ENCODE peak calls at places on chromosomes 13 and 19, in nine cellular contexts. One of them, this sample, is unnamed.

GRCh38 chr13:86585826-86586225 is 786.6 kb upstream of the SLITRK6 start:
- DNase-seq in body of pancreas: peak; percentile 64
- DNase-seq in lower leg skin: no peak
- DNase-seq in tibial nerve: no peak
- DNase-seq in A549: no peak
- DNase-seq in transverse colon: peak; percentile 26
- DNase-seq in ovary: no peak
- DNase-seq in GM12892: no peak
- DNase-seq in adrenal gland: peak; percentile 71
- DNase-seq in this sample: no peak

GRCh38 chr13:46340631-46341111 is 46.4 kb downstream of the RUBCNL start:
- DNase-seq in body of pancreas: no peak
- DNase-seq in lower leg skin: no peak
- DNase-seq in tibial nerve: no peak
- DNase-seq in A549: no peak
- DNase-seq in transverse colon: no peak
- DNase-seq in ovary: no peak
- DNase-seq in GM12892: no peak
- DNase-seq in adrenal gland: no peak
- DNase-seq in this sample: no peak

GRCh38 chr19:16143399-16144215 is at the start of gene HSH2D:
- DNase-seq in body of pancreas: peak; percentile 95
- DNase-seq in lower leg skin: peak; percentile 89
- DNase-seq in tibial nerve: no peak
- DNase-seq in A549: no peak
- DNase-seq in transverse colon: peak; percentile 96
- DNase-seq in ovary: no peak
- DNase-seq in GM12892: peak; percentile 75
- DNase-seq in adrenal gland: peak; percentile 66
- DNase-seq in this sample: no peak

GRCh38 chr19:48393559-48394330 is at the start of gene GRIN2D:
- DNase-seq in body of pancreas: no peak
- DNase-seq in lower leg skin: no peak
- DNase-seq in tibial nerve: no peak
- DNase-seq in A549: no peak
- DNase-seq in transverse colon: peak; percentile 16
- DNase-seq in ovary: no peak
- DNase-seq in GM12892: no peak
- DNase-seq in adrenal gland: no peak
- DNase-seq in this sample: no peak

GRCh38 chr13:23020246-23020843 is 160.4 kb upstream of the SGCG start:
- DNase-seq in body of pancreas: peak; percentile 60
- DNase-seq in lower leg skin: no peak
- DNase-seq in tibial nerve: peak; percentile 39
- DNase-seq in A549: peak; percentile 1
- DNase-seq in transverse colon: peak; percentile 42
- DNase-seq in ovary: peak; percentile 37
- DNase-seq in GM12892: peak; percentile 11
- DNase-seq in adrenal gland: peak; percentile 65
- DNase-seq in this sample: no peak

GRCh38 chr13:65787087-65787486 is 1443.0 kb downstream of the PCDH9 start:
- DNase-seq in body of pancreas: no peak
- DNase-seq in lower leg skin: no peak
- DNase-seq in tibial nerve: no peak
- DNase-seq in A549: no peak
- DNase-seq in transverse colon: no peak
- DNase-seq in ovary: no peak
- DNase-seq in GM12892: no peak
- DNase-seq in adrenal gland: no peak
- DNase-seq in this sample: no peak

GRCh38 chr13:33355470-33355869 is 69.9 kb upstream of the STARD13 start:
- DNase-seq in body of pancreas: no peak
- DNase-seq in lower leg skin: no peak
- DNase-seq in tibial nerve: no peak
- DNase-seq in A549: no peak
- DNase-seq in transverse colon: no peak
- DNase-seq in ovary: no peak
- DNase-seq in GM12892: no peak
- DNase-seq in adrenal gland: peak; percentile 73
- DNase-seq in this sample: no peak

GRCh38 chr19:45451181-45451849 is 16.5 kb upstream of the FOSB start:
- DNase-seq in body of pancreas: peak; percentile 26
- DNase-seq in lower leg skin: peak; percentile 93
- DNase-seq in tibial nerve: no peak
- DNase-seq in A549: no peak
- DNase-seq in transverse colon: peak; percentile 54
- DNase-seq in ovary: no peak
- DNase-seq in GM12892: no peak
- DNase-seq in adrenal gland: no peak
- DNase-seq in this sample: no peak

GRCh38 chr13:109844396-109844795 is 58.0 kb upstream of the IRS2 start:
- DNase-seq in body of pancreas: peak; percentile 28
- DNase-seq in lower leg skin: no peak
- DNase-seq in tibial nerve: no peak
- DNase-seq in A549: no peak
- DNase-seq in transverse colon: no peak
- DNase-seq in ovary: no peak
- DNase-seq in GM12892: no peak
- DNase-seq in adrenal gland: no peak
- DNase-seq in this sample: no peak

GRCh38 chr19:40589723-40590429 is 11.3 kb upstream of the LTBP4 start:
- DNase-seq in body of pancreas: no peak
- DNase-seq in lower leg skin: no peak
- DNase-seq in tibial nerve: no peak
- DNase-seq in A549: no peak
- DNase-seq in transverse colon: no peak
- DNase-seq in ovary: no peak
- DNase-seq in GM12892: no peak
- DNase-seq in adrenal gland: no peak
- DNase-seq in this sample: no peak

GRCh38 chr19:10295305-10295846 is 5.6 kb downstream of the ICAM5 start:
- DNase-seq in body of pancreas: peak; percentile 40
- DNase-seq in lower leg skin: no peak
- DNase-seq in tibial nerve: no peak
- DNase-seq in A549: no peak
- DNase-seq in transverse colon: peak; percentile 74
- DNase-seq in ovary: no peak
- DNase-seq in GM12892: peak; percentile 82
- DNase-seq in adrenal gland: no peak
- DNase-seq in this sample: no peak

GRCh38 chr13:39451860-39452301 is 151.1 kb downstream of the LHFPL6 start:
- DNase-seq in body of pancreas: peak; percentile 49
- DNase-seq in lower leg skin: no peak
- DNase-seq in tibial nerve: no peak
- DNase-seq in A549: no peak
- DNase-seq in transverse colon: peak; percentile 11
- DNase-seq in ovary: peak; percentile 37
- DNase-seq in GM12892: no peak
- DNase-seq in adrenal gland: peak; percentile 42
- DNase-seq in this sample: no peak

GRCh38 chr19:55117063-55117635 is 288 bp downstream of the PPP1R12C start:
- DNase-seq in body of pancreas: peak; percentile 20
- DNase-seq in lower leg skin: peak; percentile 89
- DNase-seq in tibial nerve: no peak
- DNase-seq in A549: no peak
- DNase-seq in transverse colon: peak; percentile 32
- DNase-seq in ovary: no peak
- DNase-seq in GM12892: no peak
- DNase-seq in adrenal gland: peak; percentile 23
- DNase-seq in this sample: peak; percentile 63

DNA sequence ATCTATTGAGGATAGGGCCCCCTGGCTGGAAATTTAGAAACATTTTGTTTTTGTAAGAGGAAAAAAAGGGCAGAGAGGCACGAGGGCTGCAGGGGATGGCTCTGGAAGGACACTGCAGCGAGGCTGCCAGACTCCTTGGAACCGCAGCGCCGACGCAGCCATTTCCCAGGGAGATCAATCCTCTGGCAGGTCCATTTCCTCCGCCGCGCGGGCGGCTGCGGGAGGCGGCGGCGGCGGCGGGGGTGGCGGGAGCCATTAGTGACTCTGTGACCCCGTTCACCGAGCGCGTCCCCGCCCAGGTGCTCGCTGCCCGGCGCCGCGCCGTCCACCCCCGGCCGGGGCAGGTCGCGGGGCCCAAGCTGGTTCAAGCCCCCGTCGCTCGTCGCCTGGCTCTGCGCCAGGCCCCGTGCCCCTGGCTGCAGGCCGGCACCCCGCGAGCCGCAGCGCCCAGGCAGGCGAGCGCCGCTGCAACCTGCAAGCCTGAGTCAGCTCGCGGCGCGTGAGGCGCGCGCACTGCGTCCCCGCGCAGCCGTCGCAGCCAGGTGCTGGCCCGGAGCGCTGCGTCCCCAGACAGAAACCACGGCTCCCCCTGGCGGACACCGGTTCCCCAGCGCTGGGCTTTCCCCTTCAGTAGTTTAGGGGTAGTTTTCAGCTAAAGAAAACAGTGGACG is 192.6 kb downstream of the KATNAL1 start:
- DNase-seq in body of pancreas: peak; percentile 96
- DNase-seq in lower leg skin: peak; percentile 98
- DNase-seq in tibial nerve: peak; percentile 84
- DNase-seq in A549: peak; percentile 60
- DNase-seq in transverse colon: peak; percentile 95
- DNase-seq in ovary: peak; percentile 88
- DNase-seq in GM12892: peak; percentile 80
- DNase-seq in adrenal gland: peak; percentile 92
- DNase-seq in this sample: peak; percentile 69
- TF ChIP-seq POLR2A in body of pancreas: peak; percentile 61
- TF ChIP-seq POLR2A in lower leg skin: no peak
- TF ChIP-seq POLR2A in tibial nerve: no peak
- TF ChIP-seq POLR2A in A549: peak; percentile 66
- TF ChIP-seq POLR2A in transverse colon: no peak
- TF ChIP-seq POLR2A in ovary: no peak
- TF ChIP-seq POLR2A in GM12892: peak; percentile 69
- TF ChIP-seq POLR2A in adrenal gland: peak; percentile 47
- TF ChIP-seq POLR2A in this sample: no peak

DNA sequence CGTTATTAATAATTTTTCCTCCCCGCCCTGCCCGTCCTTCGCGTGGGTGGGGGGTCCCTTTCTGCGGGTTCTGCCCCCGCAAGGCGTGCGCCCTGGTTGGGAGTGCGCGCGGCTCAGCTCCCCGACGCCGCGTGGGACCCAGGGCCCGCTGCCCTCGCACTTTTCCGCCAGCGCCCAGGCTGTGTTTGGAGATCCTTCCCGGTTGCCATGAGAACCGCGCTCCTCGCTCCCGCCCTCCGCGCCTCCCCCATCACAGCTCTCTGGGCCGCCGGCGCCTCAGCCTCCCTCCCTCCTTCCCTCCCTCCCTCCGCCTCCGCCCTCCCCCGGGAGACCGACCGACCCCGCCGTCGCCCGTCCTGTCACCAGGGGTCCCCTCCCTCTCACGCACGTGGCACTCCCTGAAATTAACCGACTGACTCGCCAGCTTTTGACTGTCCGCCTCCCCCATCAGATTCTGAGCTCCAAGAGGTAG is 2.4 kb upstream of the SSBP4 start:
- DNase-seq in body of pancreas: peak; percentile 80
- DNase-seq in lower leg skin: peak; percentile 98
- DNase-seq in tibial nerve: peak; percentile 92
- DNase-seq in A549: no peak
- DNase-seq in transverse colon: peak; percentile 81
- DNase-seq in ovary: peak; percentile 92
- DNase-seq in GM12892: no peak
- DNase-seq in adrenal gland: peak; percentile 85
- DNase-seq in this sample: no peak
- TF ChIP-seq POLR2A in body of pancreas: no peak
- TF ChIP-seq POLR2A in lower leg skin: no peak
- TF ChIP-seq POLR2A in tibial nerve: no peak
- TF ChIP-seq POLR2A in A549: no peak
- TF ChIP-seq POLR2A in transverse colon: peak; percentile 14
- TF ChIP-seq POLR2A in ovary: peak; percentile 85
- TF ChIP-seq POLR2A in GM12892: no peak
- TF ChIP-seq POLR2A in adrenal gland: no peak
- TF ChIP-seq POLR2A in this sample: no peak

GRCh38 chr13:106259928-106260327 is 275.5 kb downstream of the EFNB2 start:
- DNase-seq in body of pancreas: no peak
- DNase-seq in lower leg skin: no peak
- DNase-seq in tibial nerve: no peak
- DNase-seq in A549: no peak
- DNase-seq in transverse colon: no peak
- DNase-seq in ovary: no peak
- DNase-seq in GM12892: no peak
- DNase-seq in adrenal gland: no peak
- DNase-seq in this sample: no peak

GRCh38 chr13:106263801-106264200 is 271.7 kb downstream of the EFNB2 start:
- DNase-seq in body of pancreas: no peak
- DNase-seq in lower leg skin: no peak
- DNase-seq in tibial nerve: no peak
- DNase-seq in A549: no peak
- DNase-seq in transverse colon: no peak
- DNase-seq in ovary: no peak
- DNase-seq in GM12892: no peak
- DNase-seq in adrenal gland: no peak
- DNase-seq in this sample: no peak

GRCh38 chr13:106262886-106263285 is 272.6 kb downstream of the EFNB2 start:
- DNase-seq in body of pancreas: no peak
- DNase-seq in lower leg skin: no peak
- DNase-seq in tibial nerve: no peak
- DNase-seq in A549: no peak
- DNase-seq in transverse colon: no peak
- DNase-seq in ovary: no peak
- DNase-seq in GM12892: no peak
- DNase-seq in adrenal gland: no peak
- DNase-seq in this sample: no peak

GRCh38 chr13:106260352-106260751 is 275.1 kb downstream of the EFNB2 start:
- DNase-seq in body of pancreas: no peak
- DNase-seq in lower leg skin: no peak
- DNase-seq in tibial nerve: no peak
- DNase-seq in A549: no peak
- DNase-seq in transverse colon: no peak
- DNase-seq in ovary: no peak
- DNase-seq in GM12892: no peak
- DNase-seq in adrenal gland: no peak
- DNase-seq in this sample: no peak

DNA sequence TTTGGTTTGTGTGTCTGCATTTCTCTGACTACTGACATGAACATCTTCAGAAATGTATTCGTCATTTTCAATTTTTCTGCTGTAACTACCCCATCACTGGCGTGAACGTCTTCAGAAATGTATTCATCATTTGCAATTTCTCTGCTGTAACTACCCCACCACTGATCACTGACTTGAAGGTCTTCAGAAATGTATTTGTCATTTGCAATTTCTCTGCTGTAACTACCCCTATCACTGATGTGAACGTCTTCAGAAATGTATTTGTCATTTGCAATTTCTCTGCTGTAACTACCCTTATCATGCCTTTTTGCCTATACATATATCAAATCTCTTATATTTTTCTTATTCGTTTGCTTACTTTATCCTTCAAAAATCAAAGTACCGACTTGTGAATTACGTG is 274.0 kb downstream of the EFNB2 start:
- DNase-seq in body of pancreas: no peak
- DNase-seq in lower leg skin: no peak
- DNase-seq in tibial nerve: no peak
- DNase-seq in A549: no peak
- DNase-seq in transverse colon: no peak
- DNase-seq in ovary: no peak
- DNase-seq in GM12892: no peak
- DNase-seq in adrenal gland: no peak
- DNase-seq in this sample: no peak
- TF ChIP-seq POLR2A in body of pancreas: no peak
- TF ChIP-seq POLR2A in lower leg skin: no peak
- TF ChIP-seq POLR2A in tibial nerve: no peak
- TF ChIP-seq POLR2A in A549: no peak
- TF ChIP-seq POLR2A in transverse colon: no peak
- TF ChIP-seq POLR2A in ovary: no peak
- TF ChIP-seq POLR2A in GM12892: no peak
- TF ChIP-seq POLR2A in adrenal gland: no peak
- TF ChIP-seq POLR2A in this sample: no peak

GRCh38 chr19:58351558-58351878 is 1.8 kb downstream of the A1BG start:
- DNase-seq in body of pancreas: no peak
- DNase-seq in lower leg skin: no peak
- DNase-seq in tibial nerve: no peak
- DNase-seq in A549: no peak
- DNase-seq in transverse colon: no peak
- DNase-seq in ovary: no peak
- DNase-seq in GM12892: no peak
- DNase-seq in adrenal gland: no peak
- DNase-seq in this sample: no peak
- TF ChIP-seq POLR2A in body of pancreas: no peak
- TF ChIP-seq POLR2A in lower leg skin: no peak
- TF ChIP-seq POLR2A in tibial nerve: no peak
- TF ChIP-seq POLR2A in A549: no peak
- TF ChIP-seq POLR2A in transverse colon: no peak
- TF ChIP-seq POLR2A in ovary: no peak
- TF ChIP-seq POLR2A in GM12892: no peak
- TF ChIP-seq POLR2A in adrenal gland: no peak
- TF ChIP-seq POLR2A in this sample: no peak

This sample was measured in H54.